ENCODE peak calls at places on chromosomes 11 and 22, in eight cellular contexts. K is CD8-positive, alpha-beta memory T cell; S is colonic mucosa; R is uterus; A is cardiac muscle cell; M is CD4-positive, alpha-beta memory T cell; I is heart left ventricle; C is right cardiac atrium. O is an unnamed sample. For H3K27me3 and H3K4me1, the result is how much of the 10 kb centered on the place peaks cover.

GRCh38 chr11:122628691-122629555 is 26.6 kb upstream of the UBASH3B start:
- DNase-seq in K (peak), S (peak), R (peak), A (peak), M (peak), I (peak), C (peak), O (peak)

GRCh38 chr22:46052801-46053562 is 76.0 kb upstream of the WNT7B start:
- DNase-seq in K (peak), S (peak), R (peak), A (no peak), M (no peak), I (peak), C (peak), O (peak)

GRCh38 chr22:35102663-35103062 is 36.7 kb downstream of the ISX start:
- DNase-seq in K (no peak), S (peak), R (no peak), A (peak), M (no peak), I (no peak), C (no peak), O (peak)

GRCh38 chr11:93323747-93324146 is 6.8 kb upstream of the DEUP1 start:
- DNase-seq in K (no peak), S (no peak), R (no peak), A (no peak), M (no peak), I (no peak), C (no peak), O (no peak)

GRCh38 chr22:32528316-32528715 is 53.7 kb downstream of the FBXO7 start:
- DNase-seq in K (no peak), S (no peak), R (no peak), A (no peak), M (no peak), I (no peak), C (peak), O (no peak)

GRCh38 chr22:37063436-37064420 is 12.2 kb downstream of the KCTD17 start:
- DNase-seq in K (peak), S (peak), R (no peak), A (no peak), M (peak), I (no peak), C (peak), O (no peak)

GRCh38 chr22:17846326-17846992 is 72.2 kb upstream of the BID start:
- DNase-seq in K (no peak), S (no peak), R (peak), A (no peak), M (no peak), I (no peak), C (peak), O (no peak)

GRCh38 chr22:45547016-45547345 is 44.3 kb downstream of the FBLN1 start:
- DNase-seq in K (no peak), S (no peak), R (no peak), A (no peak), M (no peak), I (no peak), C (peak), O (no peak)

GRCh38 chr11:100970273-100971164 is 159.1 kb downstream of the PGR start:
- DNase-seq in K (no peak), S (no peak), R (no peak), A (no peak), M (no peak), I (no peak), C (peak), O (peak)

GRCh38 chr11:134252539-134253188 is 488 bp downstream of the THYN1 start:
- DNase-seq in K (no peak), S (peak), R (peak), A (peak), M (no peak), I (peak), C (peak), O (no peak)

GRCh38 chr11:26247340-26247739 is 84.6 kb upstream of the ANO3 start:
- DNase-seq in K (no peak), S (no peak), R (no peak), A (no peak), M (no peak), I (no peak), C (no peak), O (no peak)

GRCh38 chr11:26227311-26227710 is 104.6 kb upstream of the ANO3 start:
- DNase-seq in K (no peak), S (no peak), R (no peak), A (peak), M (no peak), I (no peak), C (no peak), O (peak)

GRCh38 chr22:50739279-50739691 is 1.3 kb downstream of the ACR start:
- DNase-seq in K (no peak), S (no peak), R (no peak), A (no peak), M (no peak), I (peak), C (peak), O (no peak)

GRCh38 chr22:37818397-37819099 is 4.6 kb upstream of the GALR3 start:
- DNase-seq in K (peak), S (peak), R (peak), A (peak), M (peak), I (peak), C (peak), O (peak)

GRCh38 chr11:113587318-113587739 is 112.1 kb upstream of the DRD2 start:
- DNase-seq in K (no peak), S (no peak), R (no peak), A (no peak), M (no peak), I (no peak), C (no peak), O (peak)

GRCh38 chr11:47391077-47391583 is 12.8 kb upstream of the SPI1 start:
- DNase-seq in K (no peak), S (no peak), R (no peak), A (no peak), M (no peak), I (peak), C (peak), O (no peak)

GRCh38 chr11:72764503-72764902 is 12.3 kb upstream of the ARAP1 start:
- DNase-seq in K (no peak), S (peak), R (no peak), A (no peak), M (no peak), I (no peak), C (no peak), O (no peak)

GRCh38 chr22:22887621-22888503 is at the start of gene IGLL5:
- DNase-seq in K (no peak), S (no peak), R (no peak), A (no peak), M (no peak), I (no peak), C (no peak), O (no peak)

GRCh38 chr11:125380756-125381445 is 115.2 kb downstream of the FEZ1 start:
- DNase-seq in K (no peak), S (no peak), R (no peak), A (no peak), M (no peak), I (no peak), C (no peak), O (no peak)

GRCh38 chr11:11538277-11538960 is 83.4 kb downstream of the GALNT18 start:
- DNase-seq in K (no peak), S (no peak), R (no peak), A (peak), M (no peak), I (peak), C (peak), O (no peak)

GRCh38 chr22:31334329-31334728 is 11.8 kb downstream of the PATZ1 start:
- DNase-seq in K (no peak), S (no peak), R (no peak), A (no peak), M (no peak), I (no peak), C (no peak), O (no peak)

GRCh38 chr11:59962103-59962474 is 1.7 kb upstream of the OOSP4A start:
- DNase-seq in K (no peak), S (peak), R (no peak), A (no peak), M (no peak), I (no peak), C (no peak), O (no peak)

GRCh38 chr11:17036666-17037658 is 22.7 kb upstream of the PLEKHA7 start:
- DNase-seq in K (no peak), S (peak), R (no peak), A (peak), M (no peak), I (no peak), C (no peak), O (no peak)

GRCh38 chr11:19975414-19975990 is 184.8 kb downstream of the DBX1 start:
- DNase-seq in K (no peak), S (no peak), R (no peak), A (no peak), M (no peak), I (no peak), C (no peak), O (no peak)

GRCh38 chr11:85627332-85627997 is at the start of gene DLG2:
- DNase-seq in K (peak), S (peak), R (peak), A (peak), M (no peak), I (no peak), C (no peak), O (peak)

GRCh38 chr11:75035911-75036536 is 47.3 kb downstream of the NEU3 start:
- DNase-seq in K (no peak), S (no peak), R (no peak), A (no peak), M (no peak), I (no peak), C (no peak), O (no peak)

GRCh38 chr11:44823006-44823405 is 96.2 kb downstream of the TSPAN18 start:
- DNase-seq in K (no peak), S (no peak), R (no peak), A (no peak), M (no peak), I (no peak), C (no peak), O (peak)

GRCh38 chr11:114284021-114284420 is 12.2 kb upstream of the NNMT start:
- DNase-seq in K (no peak), S (no peak), R (peak), A (no peak), M (no peak), I (no peak), C (peak), O (no peak)

GRCh38 chr11:81749245-81749644 is 984.4 kb downstream of the FAM181B start:
- DNase-seq in K (no peak), S (no peak), R (no peak), A (no peak), M (no peak), I (no peak), C (no peak), O (no peak)

DNA sequence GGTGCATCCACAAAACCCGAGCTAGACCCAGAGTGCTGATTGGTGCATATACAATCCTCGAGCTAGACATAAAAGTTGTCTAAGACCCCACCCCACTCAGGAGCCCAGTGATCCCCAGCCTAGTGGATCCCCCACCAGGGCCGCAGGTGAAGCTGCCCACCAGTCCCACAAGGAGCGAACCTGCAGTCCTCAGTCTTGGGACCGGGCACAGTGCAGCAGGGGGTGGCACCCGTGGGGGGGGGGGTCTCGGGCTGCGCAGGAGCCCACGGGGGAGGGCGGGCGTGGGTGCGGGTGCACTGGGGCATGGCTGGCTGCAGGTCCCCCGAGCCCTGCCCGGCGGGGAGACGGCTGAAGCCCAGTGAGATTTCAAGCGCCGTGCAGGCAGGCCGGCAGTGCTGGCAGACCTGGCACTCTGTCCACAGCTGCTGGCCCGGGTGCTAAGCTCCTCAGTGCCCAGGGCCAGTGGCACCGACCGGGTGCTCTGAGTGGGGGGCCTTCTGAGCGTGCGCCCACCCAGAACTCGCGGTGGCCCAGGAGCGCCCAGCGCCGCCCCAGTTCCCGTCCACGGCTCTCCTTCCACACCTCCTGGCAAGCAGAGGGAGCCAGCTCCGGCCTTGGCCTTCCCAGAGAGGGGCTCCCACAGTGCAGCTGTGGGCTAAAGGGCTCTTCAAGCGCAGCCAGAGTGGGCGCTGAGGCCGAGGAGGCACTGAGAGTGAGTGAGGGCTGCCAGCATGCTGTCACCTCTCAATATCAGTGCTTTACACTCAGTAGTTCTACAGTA is 989.1 kb downstream of the FAM181B start:
- DNase-seq in K (no peak), S (no peak), R (no peak), A (no peak), M (no peak), I (no peak), C (peak), O (no peak)
- H3K4me3 ChIP-seq in K (no peak), S (no peak), R (no peak), A (no peak), M (no peak), I (no peak), C (no peak), O (no peak)

GRCh38 chr11:22342599-22343138 is 4.5 kb downstream of the SLC17A6 start:
- DNase-seq in K (no peak), S (no peak), R (no peak), A (no peak), M (no peak), I (no peak), C (no peak), O (no peak)

GRCh38 chr11:22340803-22341581 is 2.8 kb downstream of the SLC17A6 start:
- DNase-seq in K (no peak), S (no peak), R (no peak), A (peak), M (no peak), I (no peak), C (no peak), O (no peak)

GRCh38 chr11:22338465-22338810 is 257 bp downstream of the SLC17A6 start:
- DNase-seq in K (no peak), S (no peak), R (no peak), A (no peak), M (no peak), I (no peak), C (no peak), O (no peak)

GRCh38 chr11:22343411-22344032 is 5.3 kb downstream of the SLC17A6 start:
- DNase-seq in K (no peak), S (no peak), R (no peak), A (peak), M (no peak), I (no peak), C (peak), O (no peak)

DNA sequence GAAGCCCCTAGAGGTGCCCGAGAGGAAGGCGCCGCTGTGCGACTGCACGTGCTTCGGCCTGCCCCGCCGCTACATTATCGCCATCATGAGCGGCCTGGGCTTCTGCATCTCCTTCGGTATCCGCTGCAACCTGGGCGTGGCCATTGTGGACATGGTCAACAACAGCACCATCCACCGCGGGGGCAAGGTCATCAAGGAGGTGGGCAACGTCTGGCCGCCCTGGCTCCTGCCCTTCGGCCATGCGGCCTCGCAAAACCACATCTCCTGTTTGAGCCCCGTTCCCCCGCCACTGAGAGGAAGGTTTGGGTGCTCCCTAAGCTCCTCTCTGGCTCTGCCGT is 3.4 kb downstream of the SLC17A6 start:
- DNase-seq in K (no peak), S (no peak), R (no peak), A (no peak), M (no peak), I (no peak), C (peak), O (no peak)
- H3K27me3 ChIP-seq in K (under half), S (half or more), R (under half), A (half or more), M (under half), I (half or more), C (under half), O (under half)

GRCh38 chr22:33563568-33563967 is 356.7 kb downstream of the LARGE1 start:
- DNase-seq in K (no peak), S (no peak), R (no peak), A (no peak), M (no peak), I (no peak), C (no peak), O (no peak)

GRCh38 chr22:33564683-33565082 is 355.6 kb downstream of the LARGE1 start:
- DNase-seq in K (no peak), S (no peak), R (no peak), A (no peak), M (no peak), I (no peak), C (no peak), O (no peak)

GRCh38 chr22:33562484-33562883 is 357.8 kb downstream of the LARGE1 start:
- DNase-seq in K (no peak), S (no peak), R (no peak), A (no peak), M (no peak), I (no peak), C (no peak), O (no peak)

GRCh38 chr22:33568934-33569496 is 351.3 kb downstream of the LARGE1 start:
- DNase-seq in K (no peak), S (no peak), R (no peak), A (peak), M (no peak), I (no peak), C (no peak), O (no peak)

DNA sequence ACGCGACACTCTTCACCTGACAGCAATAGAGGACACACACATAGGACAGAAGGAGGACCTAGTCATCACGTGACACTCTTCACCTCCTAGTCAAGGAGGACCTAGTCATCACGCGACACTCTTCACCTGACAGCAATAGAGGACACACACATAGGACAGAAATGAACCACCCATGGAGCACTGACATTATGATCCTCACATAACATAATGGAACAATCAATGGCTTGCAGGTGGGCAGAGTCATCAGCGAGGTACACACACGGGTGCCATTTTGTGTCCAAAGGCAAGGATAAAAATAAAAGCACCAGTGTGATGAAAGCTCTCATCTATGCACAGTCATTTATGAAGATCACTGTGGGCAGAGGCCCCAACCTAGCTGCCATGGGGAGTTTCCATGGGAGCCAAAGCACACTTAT is 354.7 kb downstream of the LARGE1 start:
- DNase-seq in K (no peak), S (no peak), R (no peak), A (peak), M (no peak), I (no peak), C (peak), O (no peak)
- H3K4me1 ChIP-seq in K (under half), S (under half), R (under half), A (under half), M (under half), I (under half), C (under half), O (under half)

DNA sequence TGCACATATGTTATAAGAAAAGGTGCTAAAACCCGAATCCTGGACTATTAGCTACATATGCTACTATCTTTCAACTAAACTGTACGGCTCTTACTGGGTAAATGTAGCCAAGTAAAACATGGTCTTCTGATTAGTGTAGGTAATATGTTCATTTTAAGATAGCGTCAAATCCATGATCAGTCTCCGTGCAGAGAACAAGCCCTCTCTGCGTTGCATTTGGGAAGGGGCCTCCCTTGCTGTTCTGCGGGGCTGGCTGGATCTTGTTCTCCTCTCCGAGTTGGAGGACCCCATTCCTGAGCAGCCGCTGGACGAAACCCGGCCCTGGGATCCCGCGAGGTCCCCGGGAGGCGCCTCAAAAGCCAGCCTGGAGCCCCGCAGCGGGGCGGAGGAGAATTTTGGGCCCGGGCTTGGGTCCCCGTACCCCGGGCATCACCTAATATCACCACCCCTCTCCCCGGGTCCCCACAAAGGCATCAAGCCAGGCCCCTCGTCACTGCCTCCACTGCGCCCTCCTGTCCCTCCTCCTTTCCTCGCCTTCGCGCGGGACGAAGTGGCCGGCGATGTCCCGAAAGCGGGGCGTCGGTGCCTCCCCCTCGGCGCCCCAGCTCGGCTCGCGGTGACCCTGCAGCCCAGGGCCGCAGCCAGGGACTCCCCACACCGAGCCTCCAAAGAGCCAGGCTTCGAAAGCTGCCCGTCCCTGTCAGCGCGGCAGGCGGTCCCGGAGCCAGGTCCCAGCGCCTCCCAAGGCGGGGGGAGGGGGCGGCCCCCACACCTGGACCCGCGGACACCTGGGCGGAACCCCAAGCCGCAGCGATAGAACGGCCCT is 54.5 kb upstream of the FBXO3 start:
- DNase-seq in K (peak), S (no peak), R (no peak), A (peak), M (peak), I (no peak), C (no peak), O (no peak)
- H3K4me3 ChIP-seq in K (peak), S (peak), R (peak), A (peak), M (no peak), I (peak), C (peak), O (peak)

GRCh38 chr11:111538407-111539114 is 2.0 kb upstream of the LAYN start:
- DNase-seq in K (no peak), S (no peak), R (no peak), A (no peak), M (no peak), I (no peak), C (no peak), O (no peak)
- H3K27me3 ChIP-seq in K (under half), S (under half), R (under half), A (half or more), M (under half), I (under half), C (under half), O (under half)

GRCh38 chr11:559712-560304 is 730 bp downstream of the LMNTD2 start:
- DNase-seq in K (peak), S (peak), R (no peak), A (no peak), M (no peak), I (no peak), C (no peak), O (no peak)
- H3K4me1 ChIP-seq in K (under half), S (under half), R (under half), A (under half), M (under half), I (under half), C (under half), O (under half)

O was measured in SJSA1.